ENCODE peak calls at places on chromosomes 16 and 17, in five cellular contexts. O is right lobe of liver; L is AG04450; W is NCI-H1048; U is activated naive CD8-positive, alpha-beta T cell treated with anti-CD3 and anti-CD28 coated beads for 36 hours. T is an unnamed sample.

GRCh38 chr17:65055280-65055707 is 1.2 kb downstream of the GNA13 start:
- DNase-seq in L (no peak), U (no peak), O (no peak), W (no peak), T (no peak)

GRCh38 chr16:54407596-54407995 is 121.0 kb upstream of the IRX3 start:
- DNase-seq in U (no peak), L (no peak), W (no peak), O (no peak), T (no peak)

GRCh38 chr17:76529643-76530488 is 7.6 kb downstream of the CYGB start:
- DNase-seq in U (no peak), O (no peak), L (no peak), W (no peak), T (no peak)

GRCh38 chr16:53922805-53923645 is 219.1 kb downstream of the FTO start:
- DNase-seq in U (no peak), O (no peak), W (no peak), L (no peak), T (no peak)

GRCh38 chr17:68182940-68183551 is 64.8 kb upstream of the AMZ2 start:
- DNase-seq in W (no peak), U (peak; percentile 61), L (no peak), O (no peak), T (peak; percentile 31)

GRCh38 chr17:79677646-79678045 is 53.1 kb upstream of the ENPP7 start:
- DNase-seq in O (no peak), L (no peak), W (no peak), U (no peak), T (no peak)

GRCh38 chr17:68674271-68674925 is 73.2 kb upstream of the FAM20A start:
- DNase-seq in O (no peak), L (no peak), W (no peak), U (no peak), T (no peak)

GRCh38 chr17:76458580-76459490 is 5.9 kb upstream of the UBE2O start:
- DNase-seq in W (no peak), U (no peak), L (no peak), O (peak; percentile 75), T (no peak)

GRCh38 chr17:67125924-67126323 is 81.6 kb downstream of the CACNG1 start:
- DNase-seq in U (no peak), W (no peak), O (no peak), L (no peak), T (no peak)

T was measured in GM12891.